ENCODE peak calls at places on chromosomes 12 and 14, in eight cellular contexts. K is PC-3, D is psoas muscle, T is ascending aorta, I is thyroid gland, Q is GM13977, L is AG10803, J is coronary artery. Y is an unnamed sample.

GRCh38 chr14:23057757-23058653 is 685 bp upstream of the CDH24 start:
- DNase-seq in I (peak), Q (peak), T (peak), K (peak), D (peak), J (peak), L (peak), Y (peak)

GRCh38 chr12:66692986-66693385 is 14.1 kb upstream of the GRIP1 start:
- DNase-seq in I (no peak), K (no peak), T (no peak), J (no peak), Q (no peak), D (no peak), L (no peak), Y (no peak)

GRCh38 chr14:32514236-32514635 is 185.1 kb downstream of the AKAP6 start:
- DNase-seq in T (no peak), L (no peak), K (peak), D (no peak), Q (no peak), J (no peak), I (no peak), Y (no peak)

GRCh38 chr12:132357623-132358186 is 28.3 kb upstream of the GALNT9 start:
- DNase-seq in T (no peak), J (no peak), L (no peak), K (no peak), Q (no peak), I (no peak), D (peak), Y (no peak)

GRCh38 chr14:23094666-23095195 is at the start of gene ACIN1:
- DNase-seq in J (no peak), Q (peak), K (peak), I (no peak), T (peak), D (no peak), L (peak), Y (peak)

GRCh38 chr14:36684946-36685345 is 23.3 kb downstream of the PAX9 start:
- DNase-seq in J (no peak), D (no peak), I (no peak), T (no peak), L (no peak), K (no peak), Q (no peak), Y (no peak)

GRCh38 chr14:26896447-26896846 is 298.6 kb upstream of the NOVA1 start:
- DNase-seq in I (peak), J (no peak), K (peak), Q (no peak), D (no peak), T (no peak), L (peak), Y (peak)

GRCh38 chr12:132908145-132909029 is 21.0 kb upstream of the CHFR start:
- DNase-seq in D (peak), J (peak), Q (peak), I (peak), K (peak), T (peak), L (peak), Y (peak)

GRCh38 chr12:59627582-59627981 is 31.8 kb downstream of the SLC16A7 start:
- DNase-seq in D (no peak), K (no peak), T (no peak), J (no peak), I (no peak), L (no peak), Q (no peak), Y (no peak)

GRCh38 chr12:70849265-70849960 is 71.1 kb downstream of the PTPRR start:
- DNase-seq in L (peak), J (no peak), Q (peak), K (peak), I (no peak), T (no peak), D (no peak), Y (peak)
- TF ChIP-seq CTCF in L (peak), J (no peak), Q (peak), K (peak), I (no peak), T (peak), D (peak), Y (peak)

DNA sequence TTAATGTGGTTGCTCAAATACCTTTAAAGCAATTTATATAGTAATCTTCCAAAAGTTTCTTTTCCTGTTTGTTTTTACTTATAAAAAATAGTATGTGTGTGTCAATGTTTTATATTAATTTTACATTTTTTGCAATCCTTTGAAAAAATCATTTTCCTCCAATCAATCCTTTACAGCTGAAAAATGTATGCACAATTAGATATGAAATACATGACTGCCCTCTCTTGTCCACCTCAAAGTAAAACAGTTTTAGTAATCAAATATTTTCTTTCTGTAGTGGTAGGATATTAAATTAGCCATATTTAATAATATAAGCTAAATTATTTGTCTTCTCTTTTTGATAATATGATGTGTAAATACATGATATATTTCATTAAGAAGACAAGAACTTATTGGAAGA is 269.9 kb downstream of the ADAMTS20 start:
- DNase-seq in Q (no peak), D (no peak), J (no peak), L (peak), K (peak), I (no peak), T (no peak), Y (no peak)
- TF ChIP-seq CTCF in Q (peak), D (peak), J (no peak), L (peak), K (peak), I (no peak), T (no peak), Y (peak)

GRCh38 chr14:68816183-68816942 is 23.5 kb upstream of the ZFP36L1 start:
- DNase-seq in K (peak), Q (peak), D (peak), J (peak), L (peak), I (peak), T (peak), Y (peak)

GRCh38 chr14:68819260-68819691 is 26.4 kb upstream of the ZFP36L1 start:
- DNase-seq in T (no peak), K (no peak), Q (no peak), D (no peak), I (no peak), L (peak), J (no peak), Y (peak)

GRCh38 chr14:68815288-68816182 is 22.7 kb upstream of the ZFP36L1 start:
- DNase-seq in K (no peak), I (no peak), D (peak), Q (peak), J (no peak), L (no peak), T (no peak), Y (no peak)

GRCh38 chr14:68817513-68818212 is 24.8 kb upstream of the ZFP36L1 start:
- DNase-seq in K (no peak), D (peak), I (no peak), J (no peak), T (no peak), Q (no peak), L (no peak), Y (no peak)

GRCh38 chr14:68816943-68817430 is 24.1 kb upstream of the ZFP36L1 start:
- DNase-seq in D (no peak), Q (no peak), L (no peak), T (no peak), J (no peak), I (no peak), K (no peak), Y (no peak)
- TF ChIP-seq CTCF in D (no peak), Q (no peak), L (no peak), T (no peak), J (no peak), I (no peak), K (peak), Y (no peak)

GRCh38 chr14:105974902-105975301 is 448.5 kb downstream of the TMEM121 start:
- DNase-seq in I (no peak), Q (peak), L (no peak), J (no peak), T (no peak), K (no peak), D (no peak), Y (no peak)
- TF ChIP-seq CTCF in I (no peak), Q (peak), L (no peak), J (no peak), T (no peak), K (no peak), D (no peak), Y (no peak)

GRCh38 chr12:124599074-124599999 is 31.9 kb upstream of the NCOR2 start:
- DNase-seq in I (no peak), J (no peak), Q (no peak), T (no peak), D (no peak), L (peak), K (peak), Y (no peak)
- TF ChIP-seq CTCF in I (no peak), J (no peak), Q (no peak), T (no peak), D (no peak), L (peak), K (peak), Y (no peak)

DNA sequence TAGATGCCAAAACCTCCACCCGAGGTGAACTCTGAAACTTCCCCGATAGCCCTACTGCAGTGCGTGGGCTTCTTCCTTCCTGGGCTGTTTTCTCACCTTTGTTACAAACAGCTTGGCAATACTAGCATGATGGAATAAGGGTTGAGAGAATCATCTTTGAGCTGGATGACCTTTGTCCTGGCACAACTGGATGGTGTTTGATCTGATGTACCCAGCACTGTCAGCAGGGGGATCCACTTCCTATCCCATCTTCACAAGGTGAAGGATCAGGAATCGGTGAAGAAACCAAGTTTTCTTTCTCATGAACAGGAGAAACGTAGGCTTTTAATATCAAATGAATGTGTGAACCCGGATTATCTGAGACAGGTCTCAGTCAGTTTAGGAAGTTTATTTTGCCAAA is 19.5 kb upstream of the LRRC10 start:
- DNase-seq in T (no peak), Q (no peak), L (peak), J (no peak), K (peak), I (no peak), D (no peak), Y (no peak)
- TF ChIP-seq CTCF in T (no peak), Q (no peak), L (peak), J (no peak), K (peak), I (no peak), D (peak), Y (peak)

Y was measured in retinal pigment epithelial cell.